ENCODE peak calls at places on chromosomes 3 and 15, in four cellular contexts. W is iPS DF 6.9, F is IMR-90, S is DND-41. M is an unnamed sample.

GRCh38 chr3:142993958-142994442 is 7.4 kb upstream of the U2SURP start:
- DNase-seq in F (peak; percentile 72), S (peak; percentile 74), W (no peak), M (peak; percentile 72)

GRCh38 chr3:195116393-195117185 is 154.4 kb downstream of the XXYLT1 start:
- DNase-seq in F (no peak), S (no peak), W (no peak), M (no peak)

GRCh38 chr3:66297260-66297863 is 76.6 kb downstream of the SLC25A26 start:
- DNase-seq in F (peak; percentile 43), S (no peak), W (no peak), M (no peak)

GRCh38 chr15:34942363-34942762 is 27.2 kb downstream of the AQR start:
- DNase-seq in F (peak; percentile 84), S (no peak), W (no peak), M (no peak)

GRCh38 chr3:142987707-142988106 is 13.7 kb upstream of the U2SURP start:
- DNase-seq in S (no peak), W (no peak), F (peak; percentile 77), M (no peak)

GRCh38 chr3:114121996-114122709 is 56.7 kb downstream of the DRD3 start:
- DNase-seq in W (no peak), S (no peak), F (peak; percentile 68), M (no peak)

GRCh38 chr3:149641011-149641728 is 16.7 kb downstream of the WWTR1 start:
- DNase-seq in W (no peak), S (no peak), F (no peak), M (no peak)

GRCh38 chr3:110731148-110731547 is 340.5 kb upstream of the NECTIN3 start:
- DNase-seq in F (no peak), S (peak; percentile 81), W (no peak), M (no peak)

GRCh38 chr3:152374260-152374990 is 105.7 kb downstream of the MBNL1 start:
- DNase-seq in W (no peak), F (no peak), S (no peak), M (no peak)

GRCh38 chr3:188947401-188947982 is 224.3 kb upstream of the TPRG1 start:
- DNase-seq in W (peak; percentile 66), F (peak; percentile 63), S (no peak), M (no peak)

GRCh38 chr15:58987036-58987435 is 427 bp upstream of the RNF111 start:
- DNase-seq in F (peak; percentile 57), S (no peak), W (no peak), M (no peak)

GRCh38 chr3:146421814-146422748 is 47.3 kb downstream of the PLSCR2 start:
- DNase-seq in F (peak; percentile 82), W (no peak), S (no peak), M (no peak)

GRCh38 chr3:172065534-172065933 is 26.2 kb downstream of the FNDC3B start:
- DNase-seq in S (no peak), F (peak; percentile 92), W (no peak), M (no peak)

GRCh38 chr3:42569743-42570142 is 12.0 kb downstream of the SEC22C start:
- DNase-seq in S (no peak), W (no peak), F (no peak), M (no peak)

GRCh38 chr3:42438193-42438592 is 27.8 kb upstream of the LYZL4 start:
- DNase-seq in W (no peak), S (no peak), F (no peak), M (no peak)

GRCh38 chr15:67010898-67011619 is 54.3 kb upstream of the SMAD3 start:
- DNase-seq in S (no peak), F (peak; percentile 54), W (no peak), M (no peak)

GRCh38 chr3:62529230-62529629 is 155.9 kb upstream of the FEZF2 start:
- DNase-seq in W (peak; percentile 45), F (peak; percentile 8), S (peak; percentile 50), M (peak; percentile 25)

GRCh38 chr15:69318033-69318432 is 19.3 kb downstream of the PAQR5 start:
- DNase-seq in F (no peak), W (no peak), S (no peak), M (no peak)

GRCh38 chr15:67186688-67187087 is 67.8 kb downstream of the AAGAB start:
- DNase-seq in W (no peak), F (no peak), S (no peak), M (no peak)

GRCh38 chr15:65645392-65645791 is 23.7 kb downstream of the SLC24A1 start:
- DNase-seq in S (no peak), F (no peak), W (no peak), M (no peak)

GRCh38 chr15:55959744-55960143 is 33.7 kb downstream of the NEDD4 start:
- DNase-seq in S (no peak), F (peak; percentile 4), W (no peak), M (no peak)

GRCh38 chr3:191051037-191051436 is 148.0 kb upstream of the OSTN start:
- DNase-seq in S (no peak), F (peak; percentile 47), W (no peak), M (peak; percentile 4)

GRCh38 chr3:16399473-16399872 is 114.0 kb downstream of the RFTN1 start:
- DNase-seq in F (peak; percentile 95), S (no peak), W (no peak), M (no peak)

GRCh38 chr3:124786491-124787241 is 56.4 kb downstream of the UMPS start:
- DNase-seq in W (no peak), S (no peak), F (peak; percentile 60), M (no peak)

GRCh38 chr15:90915216-90915807 is 12.2 kb downstream of the MAN2A2 start:
- DNase-seq in S (no peak), F (no peak), W (no peak), M (no peak)

GRCh38 chr15:61687124-61687523 is 373.1 kb downstream of the VPS13C start:
- DNase-seq in F (no peak), S (no peak), W (no peak), M (no peak)

GRCh38 chr3:172466553-172467130 is 18.4 kb upstream of the GHSR start:
- DNase-seq in S (no peak), W (no peak), F (peak; percentile 10), M (no peak)

GRCh38 chr3:174100744-174101143 is 703.2 kb downstream of the NLGN1 start:
- DNase-seq in F (peak; percentile 30), S (no peak), W (no peak), M (no peak)

GRCh38 chr3:175304437-175304836 is 445.3 kb downstream of the NAALADL2 start:
- DNase-seq in W (no peak), S (no peak), F (no peak), M (no peak)

GRCh38 chr3:458614-459375 is 262.2 kb downstream of the CHL1 start:
- DNase-seq in F (no peak), W (no peak), S (no peak), M (no peak)

GRCh38 chr15:20659265-20659664 is 117.7 kb upstream of the GOLGA6L6 start:
- DNase-seq in S (no peak), W (no peak), F (no peak), M (no peak)

DNA sequence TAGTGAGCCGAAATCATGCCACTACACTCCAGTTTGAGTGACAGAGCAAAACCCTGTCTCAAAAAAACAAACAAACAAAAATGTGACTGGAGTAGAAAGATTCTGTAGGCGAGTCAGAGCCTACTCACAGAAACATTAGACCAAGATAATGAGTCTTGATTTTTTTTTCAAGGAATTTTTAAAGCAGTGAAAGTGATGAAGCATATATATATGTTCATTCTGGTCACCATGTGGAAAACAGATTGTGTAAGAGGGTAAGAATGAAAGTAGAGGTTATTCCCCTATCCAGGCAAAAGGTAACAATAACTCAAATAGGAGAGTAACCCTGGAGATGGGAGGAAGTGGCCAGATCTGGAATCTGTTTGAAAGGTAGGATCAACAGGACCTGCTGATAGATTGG is 26.2 kb upstream of the FHIT start:
- DNase-seq in S (no peak), W (no peak), F (no peak), M (no peak)
- H3K4me3 ChIP-seq in S (no peak overlapping the region), W (no peak overlapping the region), F (no peak overlapping the region), M (no peak overlapping the region)

GRCh38 chr15:31365655-31366127 is 39.1 kb downstream of the KLF13 start:
- DNase-seq in W (peak; percentile 37), S (peak; percentile 85), F (peak; percentile 72), M (peak; percentile 92)
- H3K4me3 ChIP-seq in W (no peak overlapping the region), S (no peak overlapping the region), F (no peak overlapping the region), M (peak overlapping the region; percentile 33)

GRCh38 chr3:53181024-53181371 is 20.0 kb downstream of the PRKCD start:
- DNase-seq in S (no peak), W (no peak), F (no peak), M (no peak)

GRCh38 chr3:53180305-53181023 is 19.5 kb downstream of the PRKCD start:
- DNase-seq in W (no peak), S (no peak), F (no peak), M (no peak)

GRCh38 chr3:53178246-53178645 is 17.2 kb downstream of the PRKCD start:
- DNase-seq in F (no peak), W (no peak), S (no peak), M (no peak)

GRCh38 chr3:53181528-53181927 is 20.5 kb downstream of the PRKCD start:
- DNase-seq in W (no peak), F (no peak), S (no peak), M (no peak)

DNA sequence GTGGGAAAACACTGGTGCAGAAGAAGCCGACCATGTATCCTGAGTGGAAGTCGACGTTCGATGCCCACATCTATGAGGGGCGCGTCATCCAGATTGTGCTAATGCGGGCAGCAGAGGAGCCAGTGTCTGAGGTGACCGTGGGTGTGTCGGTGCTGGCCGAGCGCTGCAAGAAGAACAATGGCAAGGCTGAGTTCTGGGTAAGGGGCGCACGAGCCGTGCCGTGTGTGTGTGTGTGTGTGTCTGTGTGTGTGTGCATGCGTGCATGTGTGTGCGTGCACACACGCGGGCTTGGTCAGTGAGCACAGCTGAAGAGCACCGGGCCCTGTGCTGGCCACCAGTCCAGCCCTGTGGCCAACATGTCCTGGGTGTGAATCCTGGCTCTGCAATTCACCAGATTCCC is 18.6 kb downstream of the PRKCD start:
- DNase-seq in S (no peak), W (no peak), F (no peak), M (no peak)
- H3K4me3 ChIP-seq in S (no peak overlapping the region), W (no peak overlapping the region), F (no peak overlapping the region), M (no peak overlapping the region)

DNA sequence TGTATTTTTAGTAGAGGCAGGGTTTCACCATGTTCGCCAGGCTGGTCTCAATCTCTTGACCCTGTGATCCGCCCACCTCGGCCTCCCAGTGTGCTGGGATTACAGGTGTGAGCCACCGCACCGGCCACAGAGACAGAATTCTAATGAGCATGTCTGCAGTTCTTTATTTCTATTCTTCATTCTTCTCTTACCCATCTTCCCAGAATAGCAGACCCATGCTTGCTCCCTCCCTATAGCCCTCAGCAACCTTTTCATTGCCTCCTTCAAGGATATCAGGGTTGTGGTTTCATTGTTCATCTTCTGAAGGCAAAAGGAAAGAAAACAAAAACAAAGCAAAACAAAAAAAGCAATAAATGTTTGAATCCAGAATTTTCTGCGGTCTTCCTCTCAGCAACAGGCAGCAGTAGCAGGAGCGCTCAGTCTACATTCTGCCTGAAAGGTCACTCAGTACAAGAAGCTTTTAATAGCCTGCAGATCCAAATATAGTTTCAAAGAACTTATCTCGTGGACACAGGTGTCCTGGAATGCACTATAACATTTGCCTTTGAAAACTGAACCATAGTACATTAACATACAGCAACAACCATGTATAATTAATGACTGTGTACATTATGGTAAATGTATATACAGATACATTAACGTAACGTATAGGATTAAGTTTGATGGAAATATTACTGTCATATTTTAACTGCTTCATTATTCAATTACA is at the start of gene SMCO1:
- DNase-seq in S (no peak), F (no peak), W (no peak), M (no peak)
- H3K4me3 ChIP-seq in S (no peak within 1 kb of the TSS), F (no peak within 1 kb of the TSS), W (no peak within 1 kb of the TSS), M (no peak within 1 kb of the TSS)

M was measured in Jurkat, Clone E6-1.